ENCODE peak calls at places on chromosome 19, in seven cellular contexts. K is body of pancreas; T is CD4-positive, alpha-beta memory T cell; S is pancreas; F is lower lobe of right lung; E is tibial nerve; M is spleen. C is an unnamed sample.

GRCh38 chr19:23943411-23943810 is 28.7 kb downstream of the ZNF726 start:
- DNase-seq in K (no peak), T (no peak), S (no peak), F (no peak), E (no peak), M (no peak), C (no peak)

GRCh38 chr19:47860602-47861297 is 1.7 kb downstream of the TPRX2 start:
- DNase-seq in K (no peak), T (no peak), S (peak; percentile 39), F (peak; percentile 20), E (no peak), M (no peak), C (no peak)

GRCh38 chr19:7645159-7645558 is 8.2 kb downstream of the STXBP2 start:
- DNase-seq in K (no peak), T (no peak), S (no peak), F (no peak), E (no peak), M (no peak), C (no peak)

GRCh38 chr19:55304279-55304978 is 20.6 kb downstream of the BRSK1 start:
- DNase-seq in K (no peak), T (no peak), S (no peak), F (no peak), E (peak; percentile 18), M (no peak), C (no peak)

GRCh38 chr19:3751236-3751635 is 10.3 kb downstream of the APBA3 start:
- DNase-seq in K (no peak), T (peak; percentile 2), S (no peak), F (no peak), E (no peak), M (no peak), C (peak; percentile 76)

GRCh38 chr19:23957660-23958281 is 43.1 kb downstream of the ZNF726 start:
- DNase-seq in K (no peak), T (no peak), S (no peak), F (no peak), E (no peak), M (no peak), C (peak; percentile 46)

GRCh38 chr19:32223595-32224370 is 121.6 kb upstream of the ZNF507 start:
- DNase-seq in K (no peak), T (no peak), S (no peak), F (no peak), E (no peak), M (no peak), C (no peak)

GRCh38 chr19:40674291-40674690 is 16.2 kb downstream of the NUMBL start:
- DNase-seq in K (no peak), T (no peak), S (no peak), F (no peak), E (no peak), M (peak; percentile 32), C (no peak)

GRCh38 chr19:16160445-16160942 is 12.8 kb downstream of the CIB3 start:
- DNase-seq in K (no peak), T (no peak), S (no peak), F (no peak), E (no peak), M (no peak), C (no peak)

GRCh38 chr19:28481674-28482073 is 731.3 kb downstream of the UQCRFS1 start:
- DNase-seq in K (no peak), T (no peak), S (no peak), F (no peak), E (no peak), M (peak; percentile 37), C (no peak)

GRCh38 chr19:29872224-29872731 is 60.5 kb downstream of the CCNE1 start:
- DNase-seq in K (no peak), T (no peak), S (peak; percentile 50), F (no peak), E (no peak), M (peak; percentile 72), C (no peak)

GRCh38 chr19:10007366-10007765 is 2.9 kb downstream of the COL5A3 start:
- DNase-seq in K (no peak), T (no peak), S (no peak), F (no peak), E (peak; percentile 39), M (no peak), C (no peak)
- H3K36me3 ChIP-seq in K (no peaks in the 10 kb centered on the region), T (no peaks in the 10 kb centered on the region), S (no peaks in the 10 kb centered on the region), F (no peaks in the 10 kb centered on the region), E (peaks cover 31% of the 10 kb centered on the region), M (no peaks in the 10 kb centered on the region), C (no peaks in the 10 kb centered on the region)

GRCh38 chr19:2022289-2022688 is 6.8 kb upstream of the BTBD2 start:
- DNase-seq in K (no peak), T (no peak), S (no peak), F (no peak), E (no peak), M (no peak), C (no peak)
- H3K27ac ChIP-seq in K (no peak overlapping the region), T (no peak overlapping the region), S (no peak overlapping the region), F (no peak overlapping the region), E (no peak overlapping the region), M (no peak overlapping the region), C (no peak overlapping the region)

GRCh38 chr19:1636325-1637236 is 15.8 kb downstream of the TCF3 start:
- DNase-seq in K (no peak), T (peak; percentile 16), S (no peak), F (no peak), E (no peak), M (no peak), C (no peak)
- H3K36me3 ChIP-seq in K (no peaks in the 10 kb centered on the region), T (peaks cover 24% of the 10 kb centered on the region), S (no peaks in the 10 kb centered on the region), F (peaks cover 64% of the 10 kb centered on the region), E (peaks cover 85% of the 10 kb centered on the region), M (peaks cover 98% of the 10 kb centered on the region), C (no peaks in the 10 kb centered on the region)

DNA sequence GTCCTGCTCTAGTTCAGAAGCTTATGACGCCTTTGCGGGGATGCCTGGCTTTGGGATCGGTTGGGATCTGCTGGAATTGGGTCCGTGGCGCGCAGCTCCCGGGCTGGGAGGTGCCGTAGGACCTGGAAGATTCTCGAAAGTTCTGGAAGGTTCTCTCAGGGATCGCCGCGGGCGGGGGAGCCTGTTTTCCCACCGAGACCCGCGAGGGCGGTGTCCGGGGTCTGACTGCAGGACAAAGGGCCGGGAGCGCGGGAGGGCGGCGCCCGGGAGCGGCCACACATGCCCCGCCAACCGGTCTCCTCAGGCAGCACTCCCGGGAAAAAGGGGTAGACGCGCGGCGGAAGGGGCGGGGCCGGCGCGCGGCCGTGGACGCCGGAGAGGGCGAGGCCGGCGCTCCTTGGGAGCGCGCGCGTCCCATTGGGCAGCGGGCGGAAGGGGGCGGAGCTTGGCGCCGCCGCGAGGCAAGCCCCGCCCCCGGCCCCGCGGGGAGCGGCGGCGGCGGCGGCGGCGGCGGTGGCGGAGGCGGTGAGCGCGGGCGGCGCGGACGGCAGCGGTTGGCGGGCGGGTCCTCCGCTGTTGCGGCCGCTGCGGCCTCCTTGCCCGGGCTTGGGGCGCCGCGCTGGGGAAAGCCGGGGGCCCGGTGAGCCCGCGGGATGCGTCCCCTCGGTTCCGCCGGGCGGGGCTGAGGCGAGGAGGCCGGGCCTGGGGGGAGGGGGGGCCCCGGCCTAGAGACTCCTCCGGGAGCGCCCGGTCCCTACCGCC is 29.0 kb upstream of the NDUFS7 start:
- DNase-seq in K (peak; percentile 93), T (peak; percentile 80), S (peak; percentile 97), F (peak; percentile 91), E (peak; percentile 78), M (peak; percentile 96), C (peak; percentile 97)
- H3K27ac ChIP-seq in K (peak overlapping the region; percentile 94), T (peak overlapping the region; percentile 72), S (peak overlapping the region; percentile 100), F (peak overlapping the region; percentile 93), E (peak overlapping the region; percentile 85), M (peak overlapping the region; percentile 99), C (peak overlapping the region; percentile 91)

GRCh38 chr19:10356431-10356830 is 17.0 kb upstream of the ICAM3 start:
- DNase-seq in K (no peak), T (no peak), S (no peak), F (no peak), E (no peak), M (no peak), C (no peak)
- H3K36me3 ChIP-seq in K (no peaks in the 10 kb centered on the region), T (peaks cover 44% of the 10 kb centered on the region), S (peaks cover 2% of the 10 kb centered on the region), F (peaks cover 97% of the 10 kb centered on the region), E (peaks cover 97% of the 10 kb centered on the region), M (peaks cover 100% of the 10 kb centered on the region), C (peaks cover 100% of the 10 kb centered on the region)

GRCh38 chr19:4980087-4980486 is 11.2 kb downstream of the KDM4B start:
- DNase-seq in K (no peak), T (no peak), S (no peak), F (no peak), E (no peak), M (no peak), C (no peak)

GRCh38 chr19:4983346-4984105 is 14.6 kb downstream of the KDM4B start:
- DNase-seq in K (no peak), T (no peak), S (no peak), F (no peak), E (no peak), M (no peak), C (no peak)

GRCh38 chr19:4979211-4979807 is 10.4 kb downstream of the KDM4B start:
- DNase-seq in K (peak; percentile 45), T (no peak), S (no peak), F (no peak), E (no peak), M (no peak), C (no peak)

GRCh38 chr19:4981681-4981958 is 12.7 kb downstream of the KDM4B start:
- DNase-seq in K (no peak), T (no peak), S (no peak), F (no peak), E (no peak), M (no peak), C (no peak)

GRCh38 chr19:4980838-4981680 is 12.1 kb downstream of the KDM4B start:
- DNase-seq in K (no peak), T (no peak), S (no peak), F (no peak), E (no peak), M (no peak), C (no peak)
- H3K27ac ChIP-seq in K (no peak overlapping the region), T (no peak overlapping the region), S (no peak overlapping the region), F (no peak overlapping the region), E (no peak overlapping the region), M (no peak overlapping the region), C (no peak overlapping the region)

GRCh38 chr19:33664744-33665143 is 43.0 kb downstream of the CHST8 start:
- DNase-seq in K (no peak), T (no peak), S (no peak), F (no peak), E (no peak), M (no peak), C (no peak)

GRCh38 chr19:33659835-33660234 is 38.1 kb downstream of the CHST8 start:
- DNase-seq in K (no peak), T (no peak), S (peak; percentile 13), F (no peak), E (no peak), M (no peak), C (no peak)

GRCh38 chr19:33662391-33662790 is 40.6 kb downstream of the CHST8 start:
- DNase-seq in K (no peak), T (no peak), S (no peak), F (no peak), E (no peak), M (peak; percentile 21), C (no peak)

GRCh38 chr19:33660426-33661160 is 38.8 kb downstream of the CHST8 start:
- DNase-seq in K (no peak), T (no peak), S (peak; percentile 22), F (no peak), E (no peak), M (no peak), C (no peak)

GRCh38 chr19:33661336-33661735 is 39.6 kb downstream of the CHST8 start:
- DNase-seq in K (no peak), T (no peak), S (peak; percentile 24), F (no peak), E (no peak), M (peak; percentile 37), C (no peak)
- H3K36me3 ChIP-seq in K (no peaks in the 10 kb centered on the region), T (no peaks in the 10 kb centered on the region), S (no peaks in the 10 kb centered on the region), F (no peaks in the 10 kb centered on the region), E (no peaks in the 10 kb centered on the region), M (no peaks in the 10 kb centered on the region), C (no peaks in the 10 kb centered on the region)